ENCODE peak calls at places on chromosomes 2 and 18, in seven cellular contexts. One of them, this sample, is unnamed.

GRCh38 chr18:70293166-70293565 is 4.3 kb downstream of the SOCS6 start:
- DNase-seq in OCI-LY7: no peak
- DNase-seq in right lobe of liver: no peak
- DNase-seq in cardiac muscle cell: no peak
- DNase-seq in breast epithelium: no peak
- DNase-seq in left ventricle myocardium inferior: no peak
- DNase-seq in body of pancreas: no peak
- DNase-seq in this sample: peak; percentile 51

GRCh38 chr2:18987592-18988073 is 370.8 kb downstream of the OSR1 start:
- DNase-seq in OCI-LY7: no peak
- DNase-seq in right lobe of liver: peak; percentile 62
- DNase-seq in cardiac muscle cell: peak; percentile 93
- DNase-seq in breast epithelium: peak; percentile 74
- DNase-seq in left ventricle myocardium inferior: peak; percentile 69
- DNase-seq in body of pancreas: peak; percentile 57
- DNase-seq in this sample: peak; percentile 45

GRCh38 chr18:54958711-54959625 is at the start of gene CCDC68:
- DNase-seq in OCI-LY7: no peak
- DNase-seq in right lobe of liver: peak; percentile 85
- DNase-seq in cardiac muscle cell: peak; percentile 57
- DNase-seq in breast epithelium: no peak
- DNase-seq in left ventricle myocardium inferior: peak; percentile 52
- DNase-seq in body of pancreas: peak; percentile 75
- DNase-seq in this sample: peak; percentile 88

GRCh38 chr2:36584148-36584794 is 13.7 kb downstream of the FEZ2 start:
- DNase-seq in OCI-LY7: no peak
- DNase-seq in right lobe of liver: no peak
- DNase-seq in cardiac muscle cell: no peak
- DNase-seq in breast epithelium: no peak
- DNase-seq in left ventricle myocardium inferior: no peak
- DNase-seq in body of pancreas: no peak
- DNase-seq in this sample: no peak

GRCh38 chr18:31498450-31499156 is 626 bp downstream of the DSG2 start:
- DNase-seq in OCI-LY7: no peak
- DNase-seq in right lobe of liver: peak; percentile 35
- DNase-seq in cardiac muscle cell: peak; percentile 35
- DNase-seq in breast epithelium: no peak
- DNase-seq in left ventricle myocardium inferior: no peak
- DNase-seq in body of pancreas: peak; percentile 42
- DNase-seq in this sample: peak; percentile 52

GRCh38 chr2:38106420-38107182 is 30.6 kb upstream of the CYP1B1 start:
- DNase-seq in OCI-LY7: no peak
- DNase-seq in right lobe of liver: no peak
- DNase-seq in cardiac muscle cell: peak; percentile 73
- DNase-seq in breast epithelium: no peak
- DNase-seq in left ventricle myocardium inferior: no peak
- DNase-seq in body of pancreas: no peak
- DNase-seq in this sample: no peak

GRCh38 chr2:25301453-25302352 is 40.0 kb downstream of the DNMT3A start:
- DNase-seq in OCI-LY7: peak; percentile 45
- DNase-seq in right lobe of liver: no peak
- DNase-seq in cardiac muscle cell: peak; percentile 62
- DNase-seq in breast epithelium: no peak
- DNase-seq in left ventricle myocardium inferior: no peak
- DNase-seq in body of pancreas: no peak
- DNase-seq in this sample: peak; percentile 34

GRCh38 chr2:240149943-240150784 is 9.7 kb upstream of the OTOS start:
- DNase-seq in OCI-LY7: peak; percentile 40
- DNase-seq in right lobe of liver: peak; percentile 44
- DNase-seq in cardiac muscle cell: peak; percentile 44
- DNase-seq in breast epithelium: no peak
- DNase-seq in left ventricle myocardium inferior: no peak
- DNase-seq in body of pancreas: no peak
- DNase-seq in this sample: no peak

GRCh38 chr2:113996826-113997599 is 107.1 kb downstream of the ACTR3 start:
- DNase-seq in OCI-LY7: peak; percentile 19
- DNase-seq in right lobe of liver: no peak
- DNase-seq in cardiac muscle cell: no peak
- DNase-seq in breast epithelium: no peak
- DNase-seq in left ventricle myocardium inferior: no peak
- DNase-seq in body of pancreas: no peak
- DNase-seq in this sample: no peak

GRCh38 chr2:3489449-3490115 is 29.7 kb downstream of the ADI1 start:
- DNase-seq in OCI-LY7: no peak
- DNase-seq in right lobe of liver: no peak
- DNase-seq in cardiac muscle cell: no peak
- DNase-seq in breast epithelium: no peak
- DNase-seq in left ventricle myocardium inferior: no peak
- DNase-seq in body of pancreas: no peak
- DNase-seq in this sample: no peak

GRCh38 chr2:70124983-70125480 is 37.8 kb downstream of the PCBP1 start:
- DNase-seq in OCI-LY7: peak; percentile 65
- DNase-seq in right lobe of liver: peak; percentile 73
- DNase-seq in cardiac muscle cell: peak; percentile 64
- DNase-seq in breast epithelium: peak; percentile 59
- DNase-seq in left ventricle myocardium inferior: peak; percentile 66
- DNase-seq in body of pancreas: peak; percentile 70
- DNase-seq in this sample: peak; percentile 68

GRCh38 chr2:239531456-239532304 is 130.9 kb upstream of the HDAC4 start:
- DNase-seq in OCI-LY7: no peak
- DNase-seq in right lobe of liver: no peak
- DNase-seq in cardiac muscle cell: no peak
- DNase-seq in breast epithelium: no peak
- DNase-seq in left ventricle myocardium inferior: no peak
- DNase-seq in body of pancreas: no peak
- DNase-seq in this sample: no peak

GRCh38 chr2:225434014-225434413 is 34.5 kb downstream of the NYAP2 start:
- DNase-seq in OCI-LY7: no peak
- DNase-seq in right lobe of liver: no peak
- DNase-seq in cardiac muscle cell: no peak
- DNase-seq in breast epithelium: no peak
- DNase-seq in left ventricle myocardium inferior: no peak
- DNase-seq in body of pancreas: no peak
- DNase-seq in this sample: no peak

GRCh38 chr2:37315364-37315763 is 9.3 kb downstream of the PRKD3 start:
- DNase-seq in OCI-LY7: peak; percentile 44
- DNase-seq in right lobe of liver: no peak
- DNase-seq in cardiac muscle cell: no peak
- DNase-seq in breast epithelium: no peak
- DNase-seq in left ventricle myocardium inferior: no peak
- DNase-seq in body of pancreas: no peak
- DNase-seq in this sample: no peak

GRCh38 chr2:164644036-164644700 is 22.9 kb upstream of the GRB14 start:
- DNase-seq in OCI-LY7: no peak
- DNase-seq in right lobe of liver: no peak
- DNase-seq in cardiac muscle cell: no peak
- DNase-seq in breast epithelium: no peak
- DNase-seq in left ventricle myocardium inferior: no peak
- DNase-seq in body of pancreas: no peak
- DNase-seq in this sample: no peak

GRCh38 chr2:172889767-172890430 is 154.3 kb downstream of the RAPGEF4 start:
- DNase-seq in OCI-LY7: no peak
- DNase-seq in right lobe of liver: no peak
- DNase-seq in cardiac muscle cell: no peak
- DNase-seq in breast epithelium: no peak
- DNase-seq in left ventricle myocardium inferior: no peak
- DNase-seq in body of pancreas: no peak
- DNase-seq in this sample: no peak

GRCh38 chr2:96136123-96136720 is 2.1 kb downstream of the ASTL start:
- DNase-seq in OCI-LY7: no peak
- DNase-seq in right lobe of liver: no peak
- DNase-seq in cardiac muscle cell: no peak
- DNase-seq in breast epithelium: no peak
- DNase-seq in left ventricle myocardium inferior: no peak
- DNase-seq in body of pancreas: no peak
- DNase-seq in this sample: no peak

GRCh38 chr18:59769105-59769865 is 72.1 kb upstream of the CCBE1 start:
- DNase-seq in OCI-LY7: no peak
- DNase-seq in right lobe of liver: no peak
- DNase-seq in cardiac muscle cell: peak; percentile 74
- DNase-seq in breast epithelium: no peak
- DNase-seq in left ventricle myocardium inferior: no peak
- DNase-seq in body of pancreas: no peak
- DNase-seq in this sample: no peak

GRCh38 chr2:239005586-239005985 is 157.7 kb downstream of the TWIST2 start:
- DNase-seq in OCI-LY7: no peak
- DNase-seq in right lobe of liver: no peak
- DNase-seq in cardiac muscle cell: no peak
- DNase-seq in breast epithelium: no peak
- DNase-seq in left ventricle myocardium inferior: no peak
- DNase-seq in body of pancreas: no peak
- DNase-seq in this sample: no peak

GRCh38 chr18:79875931-79876461 is 75.5 kb downstream of the SLC66A2 start:
- DNase-seq in OCI-LY7: no peak
- DNase-seq in right lobe of liver: peak; percentile 7
- DNase-seq in cardiac muscle cell: no peak
- DNase-seq in breast epithelium: no peak
- DNase-seq in left ventricle myocardium inferior: no peak
- DNase-seq in body of pancreas: no peak
- DNase-seq in this sample: no peak

GRCh38 chr18:48534364-48534763 is 4.5 kb upstream of the CTIF start:
- DNase-seq in OCI-LY7: no peak
- DNase-seq in right lobe of liver: no peak
- DNase-seq in cardiac muscle cell: peak; percentile 59
- DNase-seq in breast epithelium: no peak
- DNase-seq in left ventricle myocardium inferior: no peak
- DNase-seq in body of pancreas: no peak
- DNase-seq in this sample: no peak

GRCh38 chr18:4264347-4264791 is 190.7 kb downstream of the DLGAP1 start:
- DNase-seq in OCI-LY7: no peak
- DNase-seq in right lobe of liver: no peak
- DNase-seq in cardiac muscle cell: no peak
- DNase-seq in breast epithelium: peak; percentile 24
- DNase-seq in left ventricle myocardium inferior: no peak
- DNase-seq in body of pancreas: no peak
- DNase-seq in this sample: no peak

GRCh38 chr2:205733082-205733481 is 50.8 kb downstream of the NRP2 start:
- DNase-seq in OCI-LY7: no peak
- DNase-seq in right lobe of liver: no peak
- DNase-seq in cardiac muscle cell: no peak
- DNase-seq in breast epithelium: no peak
- DNase-seq in left ventricle myocardium inferior: no peak
- DNase-seq in body of pancreas: no peak
- DNase-seq in this sample: no peak

GRCh38 chr2:80530442-80531064 is 226.0 kb upstream of the LRRTM1 start:
- DNase-seq in OCI-LY7: peak; percentile 60
- DNase-seq in right lobe of liver: no peak
- DNase-seq in cardiac muscle cell: no peak
- DNase-seq in breast epithelium: no peak
- DNase-seq in left ventricle myocardium inferior: no peak
- DNase-seq in body of pancreas: no peak
- DNase-seq in this sample: no peak

GRCh38 chr2:231928481-231928880 is 2.3 kb upstream of the NPPC start:
- DNase-seq in OCI-LY7: no peak
- DNase-seq in right lobe of liver: no peak
- DNase-seq in cardiac muscle cell: no peak
- DNase-seq in breast epithelium: no peak
- DNase-seq in left ventricle myocardium inferior: no peak
- DNase-seq in body of pancreas: no peak
- DNase-seq in this sample: no peak

DNA sequence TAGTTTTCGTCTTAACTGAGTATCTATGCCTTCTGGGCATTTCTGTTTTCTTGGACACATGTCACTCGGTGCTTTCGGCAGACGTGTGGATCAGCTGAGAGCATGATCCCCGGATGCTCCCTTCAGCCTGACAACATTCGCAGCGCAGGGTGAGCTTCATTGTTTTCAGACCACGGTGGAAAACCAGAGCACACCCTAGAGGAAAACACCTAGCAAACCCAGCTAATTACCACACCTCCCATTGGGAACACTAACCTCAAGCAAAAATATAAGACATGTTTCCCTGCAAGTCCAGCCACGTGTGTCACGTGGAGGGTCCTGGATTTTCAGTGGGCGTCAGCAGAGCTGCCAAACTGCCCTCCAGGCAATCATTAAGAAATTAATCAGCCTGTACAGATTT is 31.0 kb downstream of the ANKRD29 start:
- DNase-seq in OCI-LY7: no peak
- DNase-seq in right lobe of liver: no peak
- DNase-seq in cardiac muscle cell: no peak
- DNase-seq in breast epithelium: peak; percentile 80
- DNase-seq in left ventricle myocardium inferior: no peak
- DNase-seq in body of pancreas: no peak
- DNase-seq in this sample: no peak
- H3K4me3 ChIP-seq in OCI-LY7: no peak overlapping the region
- H3K4me3 ChIP-seq in right lobe of liver: no peak overlapping the region
- H3K4me3 ChIP-seq in cardiac muscle cell: no peak overlapping the region
- H3K4me3 ChIP-seq in breast epithelium: no peak overlapping the region
- H3K4me3 ChIP-seq in left ventricle myocardium inferior: no peak overlapping the region
- H3K4me3 ChIP-seq in body of pancreas: no peak overlapping the region
- H3K4me3 ChIP-seq in this sample: no peak overlapping the region

GRCh38 chr2:176139170-176139611 is 9.7 kb downstream of the HOXD8 start:
- DNase-seq in OCI-LY7: no peak
- DNase-seq in right lobe of liver: no peak
- DNase-seq in cardiac muscle cell: no peak
- DNase-seq in breast epithelium: no peak
- DNase-seq in left ventricle myocardium inferior: no peak
- DNase-seq in body of pancreas: no peak
- DNase-seq in this sample: no peak
- H3K4me3 ChIP-seq in OCI-LY7: no peak overlapping the region
- H3K4me3 ChIP-seq in right lobe of liver: no peak overlapping the region
- H3K4me3 ChIP-seq in cardiac muscle cell: no peak overlapping the region
- H3K4me3 ChIP-seq in breast epithelium: peak overlapping the region; percentile 71
- H3K4me3 ChIP-seq in left ventricle myocardium inferior: no peak overlapping the region
- H3K4me3 ChIP-seq in body of pancreas: no peak overlapping the region
- H3K4me3 ChIP-seq in this sample: peak overlapping the region; percentile 73

GRCh38 chr18:10456718-10457499 is 2.5 kb downstream of the APCDD1 start:
- DNase-seq in OCI-LY7: no peak
- DNase-seq in right lobe of liver: no peak
- DNase-seq in cardiac muscle cell: no peak
- DNase-seq in breast epithelium: no peak
- DNase-seq in left ventricle myocardium inferior: no peak
- DNase-seq in body of pancreas: no peak
- DNase-seq in this sample: no peak
- H3K4me3 ChIP-seq in OCI-LY7: no peak overlapping the region
- H3K4me3 ChIP-seq in right lobe of liver: no peak overlapping the region
- H3K4me3 ChIP-seq in cardiac muscle cell: no peak overlapping the region
- H3K4me3 ChIP-seq in breast epithelium: peak overlapping the region; percentile 62
- H3K4me3 ChIP-seq in left ventricle myocardium inferior: peak overlapping the region; percentile 76
- H3K4me3 ChIP-seq in body of pancreas: no peak overlapping the region
- H3K4me3 ChIP-seq in this sample: peak overlapping the region; percentile 74

DNA sequence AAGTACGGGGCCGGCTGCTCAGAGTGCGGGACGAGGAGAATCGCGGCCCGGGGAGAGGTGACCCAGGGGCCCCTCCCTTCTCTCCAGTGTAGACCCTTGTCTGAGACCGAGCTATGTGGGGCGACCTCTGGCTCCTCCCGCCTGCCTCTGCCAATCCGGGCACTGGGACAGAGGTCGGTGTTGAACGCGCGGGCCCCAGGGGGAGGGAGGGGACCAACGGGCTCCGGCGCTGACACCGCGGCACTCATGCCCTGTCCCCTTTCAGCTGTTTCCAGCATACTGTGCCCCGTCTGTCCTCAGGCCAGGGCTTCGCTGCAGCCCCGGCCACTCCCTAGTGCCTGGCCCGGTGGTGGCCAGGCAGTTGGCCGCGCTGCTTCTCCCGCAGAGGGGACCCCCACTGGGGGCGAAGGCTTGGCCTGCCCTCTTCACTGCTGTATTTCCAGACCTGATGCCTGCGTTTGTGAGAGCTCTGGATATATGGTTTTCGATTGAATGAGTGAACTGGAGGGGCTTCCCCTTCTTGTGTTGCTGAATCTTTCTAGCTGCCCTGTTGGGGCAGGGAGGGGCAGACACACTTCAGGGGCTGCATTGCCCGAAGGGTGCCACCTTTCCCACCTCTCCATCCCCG is 809 bp downstream of the DBI start:
- DNase-seq in OCI-LY7: peak; percentile 65
- DNase-seq in right lobe of liver: peak; percentile 78
- DNase-seq in cardiac muscle cell: peak; percentile 19
- DNase-seq in breast epithelium: peak; percentile 44
- DNase-seq in left ventricle myocardium inferior: peak; percentile 68
- DNase-seq in body of pancreas: peak; percentile 60
- DNase-seq in this sample: peak; percentile 79
- H3K4me3 ChIP-seq in OCI-LY7: peak overlapping the region; percentile 92
- H3K4me3 ChIP-seq in right lobe of liver: peak overlapping the region; percentile 97
- H3K4me3 ChIP-seq in cardiac muscle cell: peak overlapping the region; percentile 69
- H3K4me3 ChIP-seq in breast epithelium: peak overlapping the region; percentile 69
- H3K4me3 ChIP-seq in left ventricle myocardium inferior: peak overlapping the region; percentile 86
- H3K4me3 ChIP-seq in body of pancreas: peak overlapping the region; percentile 43
- H3K4me3 ChIP-seq in this sample: peak overlapping the region; percentile 67